ENCODE peak calls at places on chromosome 2, in four cellular contexts. M, C, X and T are unnamed samples.

GRCh38 chr2:138238908-138239307 is 262.7 kb upstream of the SPOPL start:
- DNase-seq in M (no peak), C (no peak), X (no peak), T (no peak)

GRCh38 chr2:20577495-20578235 is 73.2 kb downstream of the HS1BP3 start:
- DNase-seq in M (peak; percentile 74), C (peak; percentile 97), X (no peak), T (peak; percentile 99)

GRCh38 chr2:158011055-158011771 is 90.5 kb upstream of the UPP2 start:
- DNase-seq in M (peak; percentile 23), C (peak; percentile 94), X (no peak), T (peak; percentile 90)

GRCh38 chr2:143160732-143161707 is 31.8 kb downstream of the ARHGAP15 start:
- DNase-seq in M (no peak), C (no peak), X (no peak), T (no peak)

GRCh38 chr2:23457990-23458689 is 73.2 kb downstream of the KLHL29 start:
- DNase-seq in M (no peak), C (no peak), X (no peak), T (no peak)

GRCh38 chr2:59604143-59604542 is 949.3 kb downstream of the BCL11A start:
- DNase-seq in M (no peak), C (no peak), X (no peak), T (no peak)

GRCh38 chr2:207015901-207016300 is 76.6 kb downstream of the CPO start:
- DNase-seq in M (peak; percentile 22), C (no peak), X (no peak), T (no peak)

GRCh38 chr2:66574701-66575624 is 140.0 kb downstream of the MEIS1 start:
- DNase-seq in M (peak; percentile 88), C (peak; percentile 66), X (no peak), T (peak; percentile 77)

GRCh38 chr2:198905881-198906612 is 551.7 kb downstream of the SATB2 start:
- DNase-seq in M (no peak), C (no peak), X (no peak), T (no peak)

GRCh38 chr2:99559075-99559662 is 69.4 kb upstream of the REV1 start:
- DNase-seq in M (peak; percentile 58), C (peak; percentile 50), X (peak; percentile 76), T (peak; percentile 90)

GRCh38 chr2:84875213-84875560 is 5.7 kb downstream of the TRABD2A start:
- DNase-seq in M (no peak), C (no peak), X (no peak), T (no peak)

GRCh38 chr2:234286118-234286598 is 210.7 kb downstream of the ARL4C start:
- DNase-seq in M (peak; percentile 92), C (no peak), X (no peak), T (no peak)

GRCh38 chr2:235845245-235845644 is 322.9 kb downstream of the GBX2 start:
- DNase-seq in M (no peak), C (no peak), X (no peak), T (no peak)

GRCh38 chr2:139940701-139941100 is 1160.5 kb upstream of the NXPH2 start:
- DNase-seq in M (no peak), C (no peak), X (no peak), T (no peak)

GRCh38 chr2:238339395-238339780 is 19.1 kb downstream of the TRAF3IP1 start:
- DNase-seq in M (no peak), C (peak; percentile 53), X (no peak), T (peak; percentile 8)

GRCh38 chr2:99389371-99389770 is 52.2 kb downstream of the EIF5B start:
- DNase-seq in M (peak; percentile 75), C (no peak), X (no peak), T (no peak)

GRCh38 chr2:189862751-189863150 is 78.5 kb downstream of the PMS1 start:
- DNase-seq in M (peak; percentile 32), C (no peak), X (no peak), T (no peak)

GRCh38 chr2:6940820-6941219 is 23.6 kb downstream of the RNF144A start:
- DNase-seq in M (no peak), C (no peak), X (no peak), T (no peak)

GRCh38 chr2:143083636-143084035 is 45.6 kb upstream of the ARHGAP15 start:
- DNase-seq in M (peak; percentile 88), C (peak; percentile 70), X (peak; percentile 50), T (peak; percentile 46)

GRCh38 chr2:28547906-28548600 is 52.2 kb downstream of the PLB1 start:
- DNase-seq in M (no peak), C (no peak), X (no peak), T (no peak)

GRCh38 chr2:168583710-168584521 is 127.8 kb downstream of the CERS6 start:
- DNase-seq in M (peak; percentile 75), C (peak; percentile 91), X (no peak), T (peak; percentile 79)

GRCh38 chr2:241878007-241878970 is 8.8 kb downstream of the RTP5 start:
- DNase-seq in M (peak; percentile 56), C (peak; percentile 41), X (peak; percentile 63), T (peak; percentile 81)

GRCh38 chr2:150230616-150231015 is 256.9 kb downstream of the RND3 start:
- DNase-seq in M (no peak), C (no peak), X (no peak), T (peak; percentile 64)

GRCh38 chr2:238286551-238286950 is 1.9 kb downstream of the PER2 start:
- DNase-seq in M (peak; percentile 89), C (peak; percentile 86), X (no peak), T (peak; percentile 73)

GRCh38 chr2:223956267-223956666 is 996 bp upstream of the MRPL44 start:
- DNase-seq in M (no peak), C (peak; percentile 87), X (no peak), T (no peak)

GRCh38 chr2:134674687-134675086 is 44.1 kb downstream of the TMEM163 start:
- DNase-seq in M (no peak), C (no peak), X (no peak), T (no peak)

GRCh38 chr2:204625135-204625534 is 79.9 kb downstream of the PARD3B start:
- DNase-seq in M (peak; percentile 13), C (peak; percentile 16), X (no peak), T (peak; percentile 65)
- H3K9ac ChIP-seq in M (no peak overlapping the region), C (no peak overlapping the region), X (no peak overlapping the region), T (no peak overlapping the region)

GRCh38 chr2:69911985-69912563 is 2.8 kb upstream of the MXD1 start:
- DNase-seq in M (peak; percentile 50), C (peak; percentile 40), X (peak; percentile 79), T (peak; percentile 62)
- TF ChIP-seq CTCF in M (peak; percentile 37), C (peak; percentile 39), X (peak; percentile 67), T (peak; percentile 87)

DNA sequence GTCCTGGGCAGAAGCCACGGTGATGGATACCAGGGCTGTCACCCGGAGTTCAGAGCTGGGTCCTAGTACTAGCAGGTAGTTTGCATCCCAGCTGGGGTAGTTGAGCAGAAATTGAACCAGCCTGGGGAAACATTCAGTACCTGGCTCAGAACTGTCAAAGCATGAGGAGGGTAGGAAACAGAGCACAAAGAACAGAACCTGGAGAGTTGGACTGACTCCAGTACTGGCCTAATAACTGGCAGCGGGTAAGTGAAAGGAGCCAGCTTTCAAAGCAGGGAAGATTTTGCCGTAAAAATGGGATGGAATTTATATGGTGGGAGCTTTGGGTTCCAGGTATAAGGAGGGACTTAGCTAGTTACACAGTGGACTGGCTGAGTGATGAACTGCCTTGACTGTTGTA is 23.8 kb downstream of the ATG16L1 start:
- DNase-seq in M (no peak), C (no peak), X (no peak), T (no peak)
- H2AFZ ChIP-seq in M (no peak overlapping the region), C (no peak overlapping the region), X (no peak overlapping the region), T (no peak overlapping the region)

GRCh38 chr2:55167630-55167967 is 64.5 kb downstream of the CLHC1 start:
- DNase-seq in M (no peak), C (no peak), X (no peak), T (no peak)
- H3K9ac ChIP-seq in M (no peak overlapping the region), C (no peak overlapping the region), X (no peak overlapping the region), T (no peak overlapping the region)

GRCh38 chr2:9555338-9556120 is at the start of gene ADAM17:
- DNase-seq in M (peak; percentile 97), C (peak; percentile 98), X (peak; percentile 97), T (peak; percentile 98)
- TF ChIP-seq CTCF in M (peak; percentile 4), C (peak; percentile 27), X (peak; percentile 44), T (peak; percentile 55)

DNA sequence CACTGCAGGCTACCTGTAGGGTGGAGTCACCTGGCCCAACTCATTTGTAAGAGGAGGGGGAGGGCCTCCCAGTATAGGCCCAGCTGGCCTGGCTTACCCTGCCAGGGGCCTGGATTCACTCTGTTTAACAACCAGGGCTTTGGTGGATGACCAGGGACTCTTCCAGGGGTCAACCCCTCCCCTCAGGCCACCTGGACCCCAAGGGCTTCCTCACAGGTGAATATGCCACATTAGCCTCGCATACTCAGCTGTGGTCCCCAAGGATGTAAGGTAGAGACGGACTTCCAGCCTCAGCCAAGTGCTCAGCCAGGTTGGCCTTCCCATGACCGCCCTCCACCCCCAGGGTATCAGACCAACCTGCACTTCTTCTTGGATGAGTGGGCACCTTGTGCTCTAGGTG is 8.8 kb upstream of the SH3RF3 start:
- DNase-seq in M (no peak), C (no peak), X (no peak), T (no peak)
- H2AFZ ChIP-seq in M (no peak overlapping the region), C (no peak overlapping the region), X (no peak overlapping the region), T (peak overlapping the region; percentile 19)

GRCh38 chr2:144317071-144317738 is 202.7 kb downstream of the ZEB2 start:
- DNase-seq in M (no peak), C (no peak), X (no peak), T (no peak)
- H3K9ac ChIP-seq in M (no peak overlapping the region), C (no peak overlapping the region), X (no peak overlapping the region), T (no peak overlapping the region)

GRCh38 chr2:182101263-182101662 is 115.6 kb downstream of the PPP1R1C start:
- DNase-seq in M (no peak), C (peak; percentile 2), X (peak; percentile 9), T (peak; percentile 43)
- TF ChIP-seq CTCF in M (no peak), C (peak; percentile 43), X (peak; percentile 33), T (peak; percentile 56)

GRCh38 chr2:105490956-105491355 is 92.1 kb upstream of the FHL2 start:
- DNase-seq in M (no peak), C (no peak), X (no peak), T (no peak)

GRCh38 chr2:105488198-105488757 is 89.4 kb upstream of the FHL2 start:
- DNase-seq in M (no peak), C (no peak), X (no peak), T (no peak)

GRCh38 chr2:105489168-105489878 is 90.5 kb upstream of the FHL2 start:
- DNase-seq in M (no peak), C (no peak), X (no peak), T (no peak)

GRCh38 chr2:105487142-105488069 is 88.6 kb upstream of the FHL2 start:
- DNase-seq in M (peak; percentile 97), C (no peak), X (no peak), T (no peak)

GRCh38 chr2:105490204-105490603 is 91.4 kb upstream of the FHL2 start:
- DNase-seq in M (no peak), C (no peak), X (no peak), T (no peak)
- H2AFZ ChIP-seq in M (no peak overlapping the region), C (no peak overlapping the region), X (no peak overlapping the region), T (no peak overlapping the region)